ENCODE peak calls at places on chromosomes 4 and X, in five cellular contexts. G, Z, I, H and X are unnamed samples.

GRCh38 chr4:102627831-102628523 is 126.8 kb downstream of the NFKB1 start:
- DNase-seq in G (no peak), Z (peak; percentile 85), I (no peak), H (no peak), X (no peak)

GRCh38 chrX:623599-624323 is 6.8 kb upstream of the SHOX start:
- DNase-seq in G (no peak), Z (no peak), I (no peak), H (no peak), X (peak; percentile 13)

GRCh38 chr4:42954925-42955669 is 62.6 kb downstream of the GRXCR1 start:
- DNase-seq in G (no peak), Z (no peak), I (no peak), H (no peak), X (no peak)

GRCh38 chr4:183097251-183098079 is 1.6 kb upstream of the WWC2 start:
- DNase-seq in G (peak; percentile 53), Z (no peak), I (peak; percentile 69), H (no peak), X (peak; percentile 32)

GRCh38 chr4:38034986-38035882 is 75.0 kb downstream of the PTTG2 start:
- DNase-seq in G (no peak), Z (peak; percentile 48), I (no peak), H (no peak), X (peak; percentile 66)

GRCh38 chr4:113686950-113687718 is 74.4 kb downstream of the CAMK2D start:
- DNase-seq in G (no peak), Z (no peak), I (no peak), H (no peak), X (no peak)

GRCh38 chrX:22666441-22666840 is 333.3 kb upstream of the DDX53 start:
- DNase-seq in G (no peak), Z (no peak), I (no peak), H (no peak), X (no peak)

GRCh38 chrX:65874765-65875164 is 165.1 kb downstream of the VSIG4 start:
- DNase-seq in G (no peak), Z (no peak), I (no peak), H (no peak), X (no peak)

GRCh38 chr4:132865922-132866321 is 283.2 kb upstream of the PCDH10 start:
- DNase-seq in G (no peak), Z (no peak), I (no peak), H (no peak), X (no peak)

GRCh38 chr4:142818009-142818408 is 28.1 kb downstream of the INPP4B start:
- DNase-seq in G (no peak), Z (no peak), I (no peak), H (no peak), X (no peak)

GRCh38 chr4:76981649-76982048 is 32.1 kb downstream of the SEPTIN11 start:
- DNase-seq in G (no peak), Z (no peak), I (no peak), H (no peak), X (no peak)

GRCh38 chr4:16573744-16574143 is 324.7 kb downstream of the LDB2 start:
- DNase-seq in G (no peak), Z (no peak), I (no peak), H (no peak), X (peak; percentile 70)

GRCh38 chr4:188701952-188702351 is 562.7 kb downstream of the TRIML1 start:
- DNase-seq in G (no peak), Z (no peak), I (no peak), H (no peak), X (no peak)

GRCh38 chr4:39823193-39823592 is 125.3 kb downstream of the UBE2K start:
- DNase-seq in G (no peak), Z (no peak), I (no peak), H (no peak), X (no peak)

GRCh38 chr4:140743194-140743931 is 12.8 kb downstream of the TBC1D9 start:
- DNase-seq in G (no peak), Z (no peak), I (no peak), H (no peak), X (no peak)

GRCh38 chr4:150501983-150502382 is 80.0 kb upstream of the MAB21L2 start:
- DNase-seq in G (no peak), Z (no peak), I (no peak), H (no peak), X (no peak)

GRCh38 chr4:113146876-113147358 is 97.5 kb downstream of the ANK2 start:
- DNase-seq in G (no peak), Z (no peak), I (no peak), H (no peak), X (peak; percentile 20)

GRCh38 chr4:128068927-128069326 is 7.8 kb downstream of the LARP1B start:
- DNase-seq in G (no peak), Z (no peak), I (no peak), H (no peak), X (no peak)

GRCh38 chrX:19674041-19674769 is 158.9 kb upstream of the MAP3K15 start:
- DNase-seq in G (no peak), Z (no peak), I (no peak), H (no peak), X (no peak)

GRCh38 chr4:80322716-80323115 is 12.8 kb upstream of the CFAP299 start:
- DNase-seq in G (no peak), Z (no peak), I (no peak), H (no peak), X (no peak)

GRCh38 chr4:142984871-142985585 is 138.9 kb upstream of the INPP4B start:
- DNase-seq in G (no peak), Z (no peak), I (no peak), H (no peak), X (no peak)

DNA sequence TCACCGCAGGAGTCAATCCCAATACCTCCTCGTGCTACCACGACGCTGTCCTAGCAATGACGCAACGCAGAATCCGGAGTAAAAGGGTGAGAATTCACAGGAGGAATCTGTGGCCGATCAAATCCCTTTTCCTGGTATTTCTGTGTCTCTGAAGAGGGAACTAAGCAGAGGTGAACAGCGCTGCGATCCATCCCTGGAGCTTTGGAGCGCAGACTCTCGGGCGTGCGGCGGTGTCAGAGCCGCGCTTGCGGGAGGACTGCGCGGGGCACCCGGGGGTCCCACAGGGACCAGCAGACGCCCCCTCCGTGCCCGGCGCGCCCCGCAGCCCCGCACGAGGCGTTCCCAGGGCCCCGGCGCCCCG is 17.2 kb upstream of the ZNF718 start:
- DNase-seq in G (no peak), Z (no peak), I (no peak), H (no peak), X (no peak)
- H3K4me3 ChIP-seq in G (no peak overlapping the region), Z (no peak overlapping the region), I (no peak overlapping the region), H (peak overlapping the region; percentile 39), X (no peak overlapping the region)

DNA sequence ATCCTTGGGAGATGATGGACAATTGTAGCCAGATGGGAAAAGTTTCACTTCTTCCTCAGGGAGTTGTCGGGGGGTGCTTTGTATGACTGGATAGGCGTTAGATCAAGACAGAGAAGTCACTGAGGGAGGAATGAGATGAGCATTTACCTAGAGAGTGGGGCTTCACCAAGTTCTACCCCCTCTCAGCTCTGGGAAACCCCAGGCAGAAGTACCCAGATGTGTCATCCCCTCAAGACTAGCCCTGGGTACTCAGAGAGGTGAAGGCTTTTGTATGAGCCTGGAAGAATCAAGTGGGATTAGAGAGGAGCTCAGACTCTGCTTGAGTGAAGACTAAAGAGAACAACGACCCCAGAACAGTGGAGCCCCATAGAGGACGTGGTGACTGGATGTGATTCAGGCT is 1.9 kb downstream of the MAGEB1 start:
- DNase-seq in G (no peak), Z (no peak), I (no peak), H (no peak), X (no peak)
- H3K4me3 ChIP-seq in G (no peak overlapping the region), Z (no peak overlapping the region), I (no peak overlapping the region), H (no peak overlapping the region), X (no peak overlapping the region)

GRCh38 chr4:107719211-107719926 is 665 bp downstream of the PAPSS1 start:
- DNase-seq in G (no peak), Z (no peak), I (no peak), H (no peak), X (no peak)

GRCh38 chr4:107721436-107722090 is 1.5 kb upstream of the PAPSS1 start:
- DNase-seq in G (peak; percentile 71), Z (no peak), I (peak; percentile 67), H (no peak), X (no peak)

GRCh38 chr4:107719927-107720722 is at the start of gene PAPSS1:
- DNase-seq in G (peak; percentile 99), Z (peak; percentile 86), I (peak; percentile 99), H (peak; percentile 92), X (peak; percentile 97)

DNA sequence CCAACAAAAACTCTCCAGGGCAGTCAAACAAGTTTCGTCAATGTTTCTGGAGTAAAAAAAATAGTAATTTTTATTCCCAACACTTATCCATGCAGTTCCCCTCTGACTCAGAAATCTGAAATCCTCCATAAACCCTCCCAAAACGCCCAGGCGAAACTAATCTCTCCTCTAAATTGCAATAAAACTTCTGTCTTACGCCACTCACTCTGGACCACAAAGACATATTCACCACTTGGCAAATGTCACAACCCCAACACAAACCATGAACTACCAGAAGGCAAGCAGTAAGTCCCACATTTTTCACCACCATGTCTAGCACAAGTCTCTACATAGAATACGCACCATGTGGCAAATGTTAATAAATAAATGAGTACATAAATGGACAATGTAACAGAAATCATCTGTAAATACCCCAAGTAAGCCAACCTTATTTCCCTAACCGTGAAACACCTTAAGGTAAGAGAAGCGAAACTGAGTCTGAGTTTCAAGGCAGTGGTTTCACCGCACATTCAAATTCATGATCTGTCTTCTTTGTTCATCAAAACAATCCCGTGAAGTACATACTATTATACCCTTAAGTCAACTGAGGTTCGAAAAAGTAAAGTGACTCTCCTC is 1.6 kb downstream of the PAPSS1 start:
- DNase-seq in G (no peak), Z (no peak), I (no peak), H (no peak), X (no peak)
- H3K4me3 ChIP-seq in G (no peak overlapping the region), Z (no peak overlapping the region), I (peak overlapping the region; percentile 99), H (peak overlapping the region; percentile 92), X (no peak overlapping the region)

DNA sequence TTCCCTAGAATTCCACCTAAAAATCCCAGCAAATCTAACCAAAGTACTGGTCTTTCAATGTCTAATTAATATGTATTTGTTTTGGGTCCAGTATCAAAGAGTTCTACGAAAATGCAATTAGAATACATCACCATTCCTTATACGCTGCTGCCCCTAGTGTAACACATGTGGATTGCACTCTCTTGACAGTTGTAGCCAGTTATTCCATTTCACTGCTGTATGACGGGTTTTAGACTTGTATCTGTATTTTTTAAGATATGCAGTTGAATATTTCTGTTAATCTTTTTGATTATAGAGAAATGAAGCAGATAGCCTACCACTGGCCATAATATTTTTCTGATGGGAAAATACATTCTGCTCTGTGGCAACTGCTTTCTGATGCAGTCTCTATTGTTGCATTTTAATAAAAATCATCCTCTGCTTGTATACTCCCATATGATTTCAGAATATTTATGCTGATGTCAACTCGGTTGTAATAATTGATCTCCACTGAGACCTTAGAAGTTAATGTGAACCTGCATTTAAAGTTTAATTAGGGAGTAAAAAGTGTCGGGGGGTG is 17.1 kb upstream of the PAGE2B start:
- DNase-seq in G (no peak), Z (no peak), I (no peak), H (no peak), X (peak; percentile 27)
- H3K4me3 ChIP-seq in G (no peak overlapping the region), Z (no peak overlapping the region), I (peak overlapping the region; percentile 10), H (peak overlapping the region; percentile 60), X (peak overlapping the region; percentile 33)

DNA sequence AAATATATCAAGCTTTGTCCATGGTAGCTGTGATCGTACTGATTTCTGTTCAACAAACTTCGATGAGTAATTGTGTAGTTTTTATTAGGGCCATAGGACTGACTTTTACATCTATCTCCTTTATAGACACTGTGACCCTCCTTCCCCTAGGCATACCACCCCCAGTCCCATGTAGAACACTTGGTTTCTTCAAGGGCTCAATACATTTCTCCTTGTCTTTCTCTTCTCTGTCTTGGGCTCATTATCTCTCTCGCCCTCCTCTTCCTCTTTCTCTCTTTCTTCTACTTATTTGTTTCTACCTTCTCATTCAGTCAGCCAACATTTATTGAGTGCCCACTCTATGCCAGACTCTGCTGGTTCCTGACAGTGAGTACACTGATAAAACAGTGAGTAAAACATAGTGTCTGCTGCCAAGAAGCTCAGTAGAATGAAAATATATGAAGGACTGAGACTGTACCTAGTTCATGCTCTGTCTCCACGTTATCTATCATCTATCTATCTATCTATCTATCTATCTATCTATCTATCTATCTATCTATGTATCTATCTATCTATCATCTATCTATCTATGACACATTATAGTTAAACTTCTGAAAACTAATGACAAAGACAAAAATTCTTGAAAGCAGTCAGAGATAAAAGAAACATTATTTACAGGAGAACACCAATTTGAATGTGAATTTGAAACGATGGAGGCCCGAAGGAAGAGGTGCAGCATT is 122.8 kb downstream of the RBMX2 start:
- DNase-seq in G (no peak), Z (no peak), I (no peak), H (no peak), X (no peak)
- H3K4me3 ChIP-seq in G (no peak overlapping the region), Z (no peak overlapping the region), I (no peak overlapping the region), H (peak overlapping the region; percentile 72), X (peak overlapping the region; percentile 47)